ENCODE peak calls at places on chromosomes 12 and 14, in six cellular contexts. O is A549, W is endothelial cell of umbilical vein, J is K562, D is HepG2, L is GM12878. R is an unnamed sample.

GRCh38 chr14:63224196-63224595 is 20.0 kb downstream of the RHOJ start:
- DNase-seq in O (no peak), W (no peak), J (no peak), D (no peak), L (no peak), R (no peak)

GRCh38 chr14:70098257-70098809 is 90.4 kb downstream of the SLC8A3 start:
- DNase-seq in O (no peak), W (no peak), J (no peak), D (no peak), L (no peak), R (peak; percentile 1)

GRCh38 chr12:51759175-51759574 is 89.3 kb downstream of the FIGNL2 start:
- DNase-seq in O (no peak), W (no peak), J (no peak), D (no peak), L (no peak), R (no peak)

GRCh38 chr14:34052658-34053014 is 101.8 kb upstream of the EGLN3 start:
- DNase-seq in O (peak; percentile 58), W (no peak), J (no peak), D (peak; percentile 77), L (no peak), R (peak; percentile 29)

GRCh38 chr12:54861927-54862326 is 7.6 kb downstream of the MUCL1 start:
- DNase-seq in O (no peak), W (no peak), J (no peak), D (no peak), L (no peak), R (no peak)

GRCh38 chr12:3662516-3662915 is 90.4 kb downstream of the CRACR2A start:
- DNase-seq in O (no peak), W (no peak), J (no peak), D (peak; percentile 3), L (no peak), R (peak; percentile 52)

GRCh38 chr12:19657401-19657800 is 218.1 kb downstream of the AEBP2 start:
- DNase-seq in O (no peak), W (no peak), J (no peak), D (no peak), L (no peak), R (no peak)

GRCh38 chr14:100030441-100031153 is 34.6 kb upstream of the EVL start:
- DNase-seq in O (peak; percentile 37), W (peak; percentile 52), J (no peak), D (no peak), L (no peak), R (no peak)

GRCh38 chr12:111753144-111753881 is 13.4 kb upstream of the ALDH2 start:
- DNase-seq in O (peak; percentile 63), W (peak; percentile 59), J (peak; percentile 86), D (peak; percentile 53), L (no peak), R (peak; percentile 85)

GRCh38 chr12:24088751-24089150 is 139.3 kb upstream of the SOX5 start:
- DNase-seq in O (no peak), W (peak; percentile 34), J (no peak), D (no peak), L (no peak), R (no peak)

GRCh38 chr12:97425802-97426484 is 36.7 kb upstream of the RMST start:
- DNase-seq in O (no peak), W (no peak), J (no peak), D (no peak), L (no peak), R (no peak)

GRCh38 chr12:68497702-68498101 is 113.0 kb upstream of the RAP1B start:
- DNase-seq in O (peak; percentile 7), W (peak; percentile 13), J (peak; percentile 33), D (no peak), L (peak; percentile 50), R (peak; percentile 65)

DNA sequence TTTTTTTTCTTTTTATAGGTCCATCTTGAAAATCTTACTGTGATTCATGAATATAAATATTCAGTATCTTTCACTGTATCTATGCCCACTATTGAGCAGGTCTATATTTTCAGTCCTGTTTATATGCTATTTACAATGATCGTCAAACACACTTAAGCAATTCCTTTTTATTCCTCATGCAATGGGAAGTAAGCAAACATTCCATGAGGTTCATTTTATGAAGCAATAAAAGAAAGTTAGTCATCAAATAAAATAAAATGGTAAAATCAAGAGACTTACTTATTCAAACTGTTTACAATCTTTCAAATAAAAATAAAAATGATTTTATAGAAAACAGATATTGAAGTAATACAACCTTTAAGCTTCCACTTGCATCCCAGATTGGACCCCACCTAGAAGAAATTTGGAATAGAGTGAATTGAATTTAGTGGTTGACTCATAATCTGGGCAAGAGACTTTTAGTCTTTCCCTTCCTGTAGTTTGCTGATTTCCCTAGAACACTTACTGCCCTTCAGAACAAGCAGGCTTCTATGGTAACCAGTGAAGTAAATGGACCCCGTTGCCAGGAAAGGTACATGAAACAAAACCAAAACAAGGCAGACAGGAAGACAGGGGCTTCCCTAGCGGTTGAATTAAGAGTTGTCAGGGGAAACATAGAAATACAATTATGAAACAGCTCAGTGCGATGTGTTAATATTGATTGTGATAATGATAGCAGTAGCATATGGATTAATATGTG is 241.0 kb upstream of the ATP2B1 start:
- DNase-seq in O (peak; percentile 98), W (peak; percentile 98), J (no peak), D (peak; percentile 9), L (peak; percentile 83), R (no peak)
- TF ChIP-seq MYC in O (peak; percentile 8), W (no peak), J (no peak), D (no peak), L (no peak), R (no peak)

DNA sequence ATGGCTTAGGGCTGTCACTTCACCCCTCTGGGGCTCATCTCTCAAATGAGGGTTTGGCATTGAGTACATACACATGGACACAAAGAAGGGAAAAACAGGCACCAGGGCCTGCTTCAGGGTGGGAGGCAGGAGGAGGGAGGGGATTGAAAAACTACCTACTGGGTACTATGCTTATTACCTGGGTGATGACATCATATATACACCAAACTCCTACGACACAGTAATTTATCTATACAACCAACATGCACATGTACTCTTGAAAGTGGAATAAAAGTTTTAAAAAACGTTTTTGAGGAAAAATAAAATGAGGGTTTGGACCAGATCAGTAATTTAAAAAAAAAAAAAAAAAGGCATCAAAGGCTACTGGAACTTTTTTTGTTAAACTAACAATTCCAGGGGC is 3.6 kb upstream of the TC2N start:
- DNase-seq in O (no peak), W (no peak), J (no peak), D (no peak), L (no peak), R (no peak)
- H3K4me3 ChIP-seq in O (no peak overlapping the region), W (no peak overlapping the region), J (no peak overlapping the region), D (no peak overlapping the region), L (no peak overlapping the region), R (no peak overlapping the region)

DNA sequence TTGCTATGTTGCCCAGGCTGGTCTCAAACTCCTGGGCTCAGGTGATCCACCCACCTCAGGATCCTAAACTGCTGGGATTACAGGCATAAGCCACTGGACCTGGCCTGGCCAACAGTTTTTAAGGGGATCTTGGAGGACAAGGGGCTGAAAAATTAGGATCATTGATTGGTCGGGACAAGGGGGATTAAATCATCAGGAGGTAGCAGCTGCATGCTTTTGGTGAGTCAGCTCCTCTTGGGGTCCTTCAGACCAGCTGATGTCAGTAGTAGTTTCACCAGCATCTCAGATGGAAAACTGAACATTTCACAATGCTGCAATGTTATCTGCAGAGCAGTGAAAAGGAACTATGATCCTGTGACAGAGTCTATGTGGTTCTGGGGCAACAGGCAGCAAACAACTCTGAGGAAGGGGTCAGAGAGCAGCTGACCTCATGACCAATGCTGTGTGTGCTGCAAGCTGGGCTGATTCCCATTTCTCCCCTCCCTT is 6.3 kb downstream of the LRRC74A start:
- DNase-seq in O (no peak), W (no peak), J (no peak), D (peak; percentile 83), L (no peak), R (peak; percentile 15)
- TF ChIP-seq MYC in O (no peak), W (no peak), J (no peak), D (no peak), L (no peak), R (no peak)

DNA sequence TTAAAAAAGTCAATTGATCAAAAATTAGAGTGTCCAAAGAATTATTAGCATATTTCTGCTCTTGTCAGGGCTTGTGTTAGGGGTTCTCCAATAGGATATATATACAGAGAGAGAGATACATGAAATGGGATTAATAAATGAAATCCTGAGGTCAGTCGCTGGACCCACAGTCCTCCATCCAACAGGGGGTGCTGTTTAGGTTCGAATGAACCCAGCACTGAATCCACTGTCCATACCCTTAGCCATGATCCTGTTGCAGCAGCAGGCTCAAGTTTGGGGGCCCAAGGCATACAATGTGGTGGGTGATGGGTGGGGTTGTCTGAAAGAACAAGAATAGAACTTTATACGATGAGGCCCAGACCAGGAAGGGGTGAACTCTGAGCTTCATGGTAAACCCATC is 780 bp upstream of the MYO1H start:
- DNase-seq in O (peak; percentile 32), W (no peak), J (peak; percentile 10), D (no peak), L (no peak), R (peak; percentile 36)
- H3K4me3 ChIP-seq in O (no peak overlapping the region), W (no peak overlapping the region), J (no peak overlapping the region), D (no peak overlapping the region), L (no peak overlapping the region), R (no peak overlapping the region)

GRCh38 chr14:71467419-71467818 is 464.8 kb upstream of the RGS6 start:
- DNase-seq in O (no peak), W (no peak), J (no peak), D (no peak), L (no peak), R (no peak)
- TF ChIP-seq MYC in O (no peak), W (no peak), J (no peak), D (no peak), L (no peak), R (no peak)

GRCh38 chr14:88791629-88792571 is 853 bp downstream of the EML5 start:
- DNase-seq in O (peak; percentile 5), W (no peak), J (no peak), D (no peak), L (no peak), R (peak; percentile 3)

GRCh38 chr14:88793259-88793625 is 489 bp upstream of the EML5 start:
- DNase-seq in O (no peak), W (no peak), J (no peak), D (no peak), L (no peak), R (no peak)

GRCh38 chr14:88790501-88791251 is 2.1 kb downstream of the EML5 start:
- DNase-seq in O (no peak), W (no peak), J (no peak), D (no peak), L (no peak), R (no peak)

GRCh38 chr14:88792572-88793258 is at the start of gene EML5:
- DNase-seq in O (peak; percentile 63), W (peak; percentile 76), J (peak; percentile 75), D (peak; percentile 45), L (no peak), R (peak; percentile 68)

DNA sequence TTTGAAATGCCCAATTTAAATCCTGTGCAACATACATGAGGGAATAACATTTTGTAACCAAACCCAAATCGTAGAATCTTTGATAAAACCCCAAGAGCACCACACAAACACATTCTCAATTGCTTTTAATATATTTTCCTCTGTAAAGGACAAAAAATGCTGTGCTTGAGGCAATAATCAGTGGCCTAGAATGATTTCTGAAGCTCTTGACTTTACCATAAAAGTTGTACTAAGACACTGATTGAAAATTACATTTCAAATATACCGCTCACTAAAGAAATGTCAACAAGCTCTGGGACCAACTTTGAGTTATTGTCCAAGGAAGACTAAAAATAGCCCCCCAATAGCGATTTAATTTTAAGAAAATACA is 1.5 kb downstream of the EML5 start:
- DNase-seq in O (no peak), W (no peak), J (no peak), D (no peak), L (no peak), R (no peak)
- H3K4me3 ChIP-seq in O (no peak overlapping the region), W (no peak overlapping the region), J (no peak overlapping the region), D (no peak overlapping the region), L (no peak overlapping the region), R (no peak overlapping the region)

GRCh38 chr12:30996255-30996654 is 69.7 kb downstream of the TSPAN11 start:
- DNase-seq in O (no peak), W (peak; percentile 94), J (no peak), D (no peak), L (no peak), R (no peak)
- TF ChIP-seq MYC in O (no peak), W (no peak), J (no peak), D (no peak), L (no peak), R (no peak)

R was measured in NB4.